ENCODE peak calls at places on chromosomes 4 and X, in nine cellular contexts. E is testis, Q is dorsolateral prefrontal cortex, J is lower lobe of right lung, B is uterus, F is fibroblast of lung, W is IMR-90, L is SK-N-SH, C is tibial artery. O is an unnamed sample.

GRCh38 chr4:71367546-71367945 is 28.7 kb downstream of the SLC4A4 start:
- DNase-seq in J (no peak), B (no peak), L (no peak), Q (no peak), W (no peak), C (no peak), E (no peak), F (no peak), O (no peak)

GRCh38 chr4:37453004-37453360 is 208.4 kb downstream of the NWD2 start:
- DNase-seq in B (peak; percentile 75), E (peak; percentile 82), F (peak; percentile 70), W (peak; percentile 48), L (peak; percentile 47), J (no peak), C (no peak), Q (peak; percentile 57), O (peak; percentile 65)

GRCh38 chrX:86066998-86067397 is 19.6 kb upstream of the CHM start:
- DNase-seq in B (no peak), F (no peak), W (no peak), C (no peak), E (no peak), L (peak; percentile 14), J (no peak), Q (no peak), O (no peak)

GRCh38 chrX:148874621-148875020 is 374.2 kb downstream of the AFF2 start:
- DNase-seq in C (no peak), B (no peak), F (peak; percentile 69), L (no peak), Q (no peak), W (peak; percentile 72), J (no peak), E (no peak), O (peak; percentile 42)

GRCh38 chrX:131854586-131854985 is 168.5 kb upstream of the STK26 start:
- DNase-seq in C (no peak), J (no peak), E (no peak), F (no peak), L (no peak), B (no peak), Q (no peak), W (no peak), O (peak; percentile 10)

GRCh38 chrX:119753639-119754257 is 4.6 kb upstream of the SOWAHD start:
- DNase-seq in F (no peak), C (no peak), J (no peak), W (peak; percentile 24), L (peak; percentile 57), Q (no peak), B (no peak), E (no peak), O (peak; percentile 47)

GRCh38 chr4:100986360-100986868 is 360.9 kb downstream of the PPP3CA start:
- DNase-seq in E (no peak), J (peak; percentile 45), C (no peak), B (no peak), F (peak; percentile 94), Q (no peak), L (no peak), W (no peak), O (no peak)

GRCh38 chrX:12080265-12080664 is 58.0 kb upstream of the FRMPD4 start:
- DNase-seq in E (peak; percentile 15), F (peak; percentile 23), C (no peak), W (peak; percentile 55), Q (no peak), B (no peak), J (no peak), L (peak; percentile 18), O (peak; percentile 69)

GRCh38 chrX:108270739-108271396 is 167.4 kb downstream of the COL4A6 start:
- DNase-seq in W (peak; percentile 12), L (no peak), J (no peak), Q (no peak), B (peak; percentile 58), C (no peak), E (no peak), F (peak; percentile 80), O (peak; percentile 21)
- H3K4me3 ChIP-seq in W (no peak overlapping the region), L (no peak overlapping the region), J (no peak overlapping the region), Q (no peak overlapping the region), B (no peak overlapping the region), C (no peak overlapping the region), E (no peak overlapping the region), F (no peak overlapping the region), O (no peak overlapping the region)

GRCh38 chr4:147704846-147705245 is 20.9 kb upstream of the PRMT9 start:
- DNase-seq in B (no peak), Q (no peak), L (no peak), W (peak; percentile 31), E (no peak), F (no peak), J (no peak), C (no peak), O (no peak)

GRCh38 chr4:147709999-147710398 is 21.9 kb upstream of the ARHGAP10 start:
- DNase-seq in C (no peak), W (peak; percentile 76), Q (no peak), J (no peak), B (no peak), F (peak; percentile 90), L (no peak), E (no peak), O (peak; percentile 73)

DNA sequence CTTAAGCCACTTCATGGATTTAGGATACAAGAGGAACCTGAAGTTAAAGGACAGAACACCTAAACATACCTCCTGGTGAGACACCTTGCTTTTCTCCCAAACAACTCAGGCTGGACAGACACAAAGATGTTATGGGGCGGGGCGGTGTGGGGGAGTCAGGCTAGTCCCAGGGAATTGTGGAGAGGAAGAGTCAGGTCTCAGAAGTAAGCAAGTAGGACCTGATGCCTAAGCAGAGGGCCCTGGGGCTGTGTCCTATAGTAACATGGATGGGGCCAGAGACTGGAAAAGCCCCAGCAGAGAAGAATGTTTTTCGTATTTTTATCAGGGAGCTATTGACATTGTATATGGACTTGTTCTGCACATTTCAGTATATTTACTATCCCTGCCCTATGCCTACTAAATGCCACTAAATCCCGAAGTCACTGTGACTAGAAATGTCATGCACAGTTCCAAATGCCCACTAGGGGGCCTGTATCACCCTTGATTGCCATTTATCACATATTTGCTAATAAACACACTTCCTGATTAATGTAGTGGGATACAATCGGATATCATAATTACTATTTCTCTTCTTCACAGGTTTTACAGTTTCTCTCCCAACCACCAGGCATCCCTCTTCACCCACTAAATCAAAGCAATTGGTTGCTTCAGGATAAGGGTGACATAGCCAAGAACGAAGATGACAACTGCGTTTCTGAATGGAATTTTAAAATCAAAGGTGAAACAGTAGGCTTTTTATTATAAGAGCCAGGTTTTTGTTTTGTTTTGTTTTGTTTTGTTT is 23.8 kb upstream of the ARHGAP10 start:
- DNase-seq in J (no peak), W (peak; percentile 34), L (peak; percentile 57), B (peak; percentile 53), C (peak; percentile 66), E (peak; percentile 82), F (peak; percentile 20), Q (peak; percentile 53), O (peak; percentile 69)
- TF ChIP-seq CTCF in J (peak; percentile 86), W (peak; percentile 86), L (peak; percentile 98), B (peak; percentile 82), C (peak; percentile 84), E (peak; percentile 94), F (peak; percentile 79), Q (peak; percentile 86), O (peak; percentile 84)

GRCh38 chr4:99381588-99382175 is 29.1 kb upstream of the ADH1C start:
- DNase-seq in W (no peak), E (no peak), F (no peak), J (no peak), C (no peak), B (no peak), L (no peak), Q (no peak), O (no peak)

GRCh38 chr4:99383833-99384392 is 31.4 kb upstream of the ADH1C start:
- DNase-seq in F (peak; percentile 61), B (peak; percentile 84), W (peak; percentile 97), E (peak; percentile 52), C (peak; percentile 71), Q (no peak), L (no peak), J (no peak), O (peak; percentile 100)

GRCh38 chr4:99379571-99379970 is 27.0 kb upstream of the ADH1C start:
- DNase-seq in C (no peak), E (no peak), B (no peak), L (no peak), W (peak; percentile 24), F (no peak), J (no peak), Q (no peak), O (peak; percentile 65)

GRCh38 chr4:99382745-99383360 is 30.3 kb upstream of the ADH1C start:
- DNase-seq in E (no peak), Q (no peak), W (peak; percentile 71), B (no peak), J (no peak), F (peak; percentile 16), L (no peak), C (no peak), O (peak; percentile 76)

DNA sequence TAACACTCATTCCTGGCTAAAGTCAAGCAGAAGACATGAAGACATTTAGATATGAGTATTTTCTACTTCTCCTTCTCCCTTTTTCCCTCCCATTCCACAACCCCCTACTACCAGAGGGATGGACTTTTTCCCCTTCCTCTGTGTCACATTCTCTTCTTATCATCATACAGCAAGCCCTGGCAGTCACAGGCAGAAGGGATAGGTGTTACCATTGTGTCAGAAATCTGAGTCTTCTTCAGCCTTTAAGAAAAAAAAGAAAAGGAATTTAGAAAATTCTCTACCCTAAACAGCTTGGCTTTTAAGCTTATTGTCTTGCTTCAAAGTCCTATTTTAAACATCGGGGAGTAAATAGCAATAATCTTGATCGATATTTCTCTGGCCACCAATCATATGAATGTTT is 30.8 kb upstream of the ADH1C start:
- DNase-seq in W (peak; percentile 17), C (no peak), L (no peak), F (no peak), E (no peak), Q (no peak), J (no peak), B (no peak), O (no peak)
- H3K4me3 ChIP-seq in W (no peak overlapping the region), C (no peak overlapping the region), L (no peak overlapping the region), F (no peak overlapping the region), E (no peak overlapping the region), Q (no peak overlapping the region), J (no peak overlapping the region), B (no peak overlapping the region), O (no peak overlapping the region)

DNA sequence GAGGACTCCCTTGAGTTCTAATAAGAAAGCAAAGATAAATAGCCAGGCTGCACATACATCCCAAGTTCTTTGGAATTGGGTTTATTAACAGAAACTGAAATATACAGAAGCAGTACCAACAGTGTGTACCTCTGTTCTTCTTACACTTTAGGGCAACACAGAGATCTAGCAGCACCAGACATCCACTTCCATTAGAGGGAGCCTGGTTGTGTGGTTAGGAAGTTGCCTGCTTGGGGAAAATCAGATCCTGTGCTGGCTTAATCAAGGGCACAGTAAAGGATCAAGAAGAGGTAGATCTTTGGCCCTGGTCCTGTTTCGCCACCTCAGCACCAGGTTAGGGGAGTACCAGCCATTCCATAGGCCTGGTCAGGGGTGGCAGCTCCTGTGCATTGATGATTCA is 231.1 kb upstream of the ARHGAP24 start:
- DNase-seq in C (no peak), L (peak; percentile 4), J (no peak), F (no peak), W (no peak), B (no peak), E (peak; percentile 24), Q (no peak), O (no peak)
- TF ChIP-seq CTCF in C (no peak), L (no peak), J (no peak), F (no peak), W (no peak), B (no peak), E (no peak), Q (no peak), O (no peak)

DNA sequence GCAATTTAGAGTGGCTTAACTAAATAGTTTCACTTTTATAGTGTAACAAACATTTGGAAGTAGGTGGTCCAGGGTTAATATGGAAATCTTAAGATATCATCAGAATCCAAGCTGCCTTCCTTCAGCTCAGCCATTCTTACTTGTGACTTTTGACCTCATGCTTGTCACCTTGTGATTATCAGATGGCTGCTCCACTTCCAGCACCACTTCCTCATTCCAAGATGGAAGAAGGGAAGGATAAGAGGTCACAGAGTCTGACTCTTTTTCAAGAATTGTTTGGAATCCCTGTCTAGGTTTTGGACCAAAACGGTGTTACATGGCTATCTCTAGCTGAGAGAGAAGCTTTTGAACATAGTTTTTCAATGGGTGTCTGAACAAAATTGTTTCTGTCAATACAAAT is 39.9 kb downstream of the MTTP start:
- DNase-seq in E (no peak), Q (no peak), C (no peak), J (no peak), B (no peak), L (no peak), W (no peak), F (no peak), O (no peak)
- H3K4me3 ChIP-seq in E (no peak overlapping the region), Q (no peak overlapping the region), C (no peak overlapping the region), J (no peak overlapping the region), B (no peak overlapping the region), L (no peak overlapping the region), W (no peak overlapping the region), F (no peak overlapping the region), O (no peak overlapping the region)